ENCODE peak calls at places on chromosomes 3 and 15, in four cellular contexts. C is EL, W is midbrain, V is spleen. E is an unnamed sample.

GRCh38 chr15:71807125-71807629 is 3.2 kb upstream of the NR2E3 start:
- DNase-seq in C (no peak), W (no peak), V (no peak), E (no peak)

GRCh38 chr3:51703026-51703775 is 3.7 kb upstream of the GRM2 start:
- DNase-seq in C (no peak), W (no peak), V (peak), E (no peak)

GRCh38 chr3:99577160-99577559 is 61.2 kb upstream of the COL8A1 start:
- DNase-seq in C (peak), W (no peak), V (no peak), E (no peak)

GRCh38 chr3:63442918-63443317 is 164.8 kb downstream of the SYNPR start:
- DNase-seq in C (no peak), W (no peak), V (no peak), E (no peak)

GRCh38 chr3:188659444-188660100 is 505.6 kb downstream of the LPP start:
- DNase-seq in C (no peak), W (no peak), V (no peak), E (no peak)

GRCh38 chr3:157134620-157135191 is 25.2 kb downstream of the CCNL1 start:
- DNase-seq in C (no peak), W (no peak), V (no peak), E (no peak)

GRCh38 chr3:53083496-53083895 is 37.6 kb upstream of the SFMBT1 start:
- DNase-seq in C (peak), W (peak), V (no peak), E (no peak)

GRCh38 chr3:113232367-113232766 is 21.0 kb downstream of the BOC start:
- DNase-seq in C (no peak), W (no peak), V (no peak), E (no peak)

GRCh38 chr3:43693594-43693993 is 2.9 kb downstream of the ABHD5 start:
- DNase-seq in C (no peak), W (no peak), V (no peak), E (no peak)

GRCh38 chr3:43785551-43785950 is 94.8 kb downstream of the ABHD5 start:
- DNase-seq in C (no peak), W (no peak), V (no peak), E (no peak)

GRCh38 chr3:122310361-122310760 is 14.7 kb upstream of the CSTA start:
- DNase-seq in C (no peak), W (no peak), V (no peak), E (no peak)

GRCh38 chr3:149816986-149817385 is 4.0 kb downstream of the RNF13 start:
- DNase-seq in C (peak), W (no peak), V (no peak), E (no peak)

GRCh38 chr15:50911001-50911400 is 2.5 kb downstream of the AP4E1 start:
- DNase-seq in C (peak), W (no peak), V (no peak), E (no peak)

E was measured in GM06990.